ENCODE peak calls at places on chromosome 10, in seven cellular contexts. M, C, E, T, B, G and J are unnamed samples.

GRCh38 chr10:124999433-125000365 is 57.8 kb downstream of the ZRANB1 start:
- DNase-seq in M (peak; percentile 82), C (peak; percentile 64), E (no peak), T (peak; percentile 85), B (peak; percentile 96), G (peak; percentile 96), J (no peak)

GRCh38 chr10:43383204-43383971 is 12.0 kb downstream of the FXYD4 start:
- DNase-seq in M (no peak), C (no peak), E (no peak), T (no peak), B (peak; percentile 35), G (no peak), J (no peak)

GRCh38 chr10:12050528-12050927 is 7.9 kb upstream of the UPF2 start:
- DNase-seq in M (no peak), C (no peak), E (no peak), T (no peak), B (no peak), G (no peak), J (no peak)

GRCh38 chr10:99809481-99809880 is 27.0 kb downstream of the ABCC2 start:
- DNase-seq in M (no peak), C (no peak), E (no peak), T (no peak), B (no peak), G (no peak), J (no peak)

GRCh38 chr10:78890506-78890905 is 178.3 kb upstream of the ZMIZ1 start:
- DNase-seq in M (no peak), C (no peak), E (no peak), T (no peak), B (no peak), G (no peak), J (peak; percentile 25)

GRCh38 chr10:116721991-116722392 is 20.4 kb downstream of the HSPA12A start:
- DNase-seq in M (no peak), C (no peak), E (no peak), T (peak; percentile 21), B (no peak), G (no peak), J (no peak)

GRCh38 chr10:62456611-62457101 is 82.5 kb downstream of the ZNF365 start:
- DNase-seq in M (no peak), C (no peak), E (no peak), T (no peak), B (no peak), G (no peak), J (no peak)

GRCh38 chr10:46079831-46080585 is 33.9 kb upstream of the MSMB start:
- DNase-seq in M (no peak), C (no peak), E (no peak), T (no peak), B (peak; percentile 3), G (no peak), J (no peak)

GRCh38 chr10:75345738-75346137 is 55.8 kb downstream of the ZNF503 start:
- DNase-seq in M (no peak), C (no peak), E (peak; percentile 31), T (no peak), B (no peak), G (no peak), J (no peak)

GRCh38 chr10:17586741-17587720 is 30.1 kb downstream of the HACD1 start:
- DNase-seq in M (no peak), C (no peak), E (peak; percentile 35), T (peak; percentile 39), B (peak; percentile 4), G (no peak), J (no peak)

GRCh38 chr10:66627156-66627555 is 298.7 kb upstream of the LRRTM3 start:
- DNase-seq in M (no peak), C (no peak), E (peak; percentile 3), T (peak; percentile 1), B (no peak), G (no peak), J (no peak)

GRCh38 chr10:78337016-78337415 is 303.4 kb downstream of the RPS24 start:
- DNase-seq in M (no peak), C (peak; percentile 6), E (no peak), T (no peak), B (no peak), G (no peak), J (no peak)

GRCh38 chr10:76779821-76780281 is 857.8 kb downstream of the KCNMA1 start:
- DNase-seq in M (no peak), C (no peak), E (no peak), T (no peak), B (no peak), G (no peak), J (no peak)

GRCh38 chr10:86085686-86086085 is 280.9 kb downstream of the GRID1 start:
- DNase-seq in M (no peak), C (no peak), E (no peak), T (no peak), B (no peak), G (no peak), J (no peak)

GRCh38 chr10:14530465-14530864 is 199.7 kb upstream of the FRMD4A start:
- DNase-seq in M (no peak), C (no peak), E (no peak), T (no peak), B (no peak), G (no peak), J (no peak)

GRCh38 chr10:103605359-103606156 is 112.1 kb downstream of the NEURL1 start:
- DNase-seq in M (peak; percentile 63), C (peak; percentile 40), E (peak; percentile 52), T (peak; percentile 73), B (peak; percentile 83), G (no peak), J (peak; percentile 42)

GRCh38 chr10:3258291-3258848 is 85.8 kb upstream of the PITRM1 start:
- DNase-seq in M (no peak), C (no peak), E (no peak), T (peak; percentile 42), B (no peak), G (no peak), J (no peak)

GRCh38 chr10:3259499-3259898 is 86.9 kb upstream of the PITRM1 start:
- DNase-seq in M (no peak), C (no peak), E (peak; percentile 22), T (no peak), B (no peak), G (no peak), J (no peak)

GRCh38 chr10:3251172-3251571 is 78.6 kb upstream of the PITRM1 start:
- DNase-seq in M (no peak), C (no peak), E (no peak), T (no peak), B (no peak), G (no peak), J (no peak)

GRCh38 chr10:3255086-3255485 is 82.5 kb upstream of the PITRM1 start:
- DNase-seq in M (no peak), C (no peak), E (no peak), T (no peak), B (no peak), G (no peak), J (no peak)

DNA sequence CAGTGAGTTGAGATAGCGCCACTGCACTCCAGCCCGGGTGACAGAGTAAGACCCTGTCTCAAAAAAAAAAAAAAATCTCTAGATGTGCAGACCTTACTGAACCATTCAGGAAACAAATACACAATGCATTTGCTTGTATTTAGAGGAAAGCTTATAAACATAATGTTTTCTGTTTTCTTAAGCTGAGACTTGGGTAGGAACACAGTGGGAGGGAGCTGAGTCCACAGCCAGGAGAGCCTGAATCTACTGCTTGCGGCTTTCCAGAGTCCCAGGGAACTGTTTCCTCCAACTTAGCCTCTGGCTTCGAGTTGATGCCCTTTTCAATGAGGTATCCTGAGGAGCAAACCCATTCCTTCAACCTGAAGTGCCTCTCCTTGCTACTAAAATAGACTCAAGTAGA is 83.0 kb upstream of the PITRM1 start:
- DNase-seq in M (no peak), C (no peak), E (no peak), T (no peak), B (no peak), G (no peak), J (no peak)
- H3K4me3 ChIP-seq in M (no peak overlapping the region), C (no peak overlapping the region), E (no peak overlapping the region), T (no peak overlapping the region), B (no peak overlapping the region), G (no peak overlapping the region), J (no peak overlapping the region)

GRCh38 chr10:97868134-97868685 is 18.6 kb downstream of the GOLGA7B start:
- DNase-seq in M (no peak), C (peak; percentile 36), E (no peak), T (no peak), B (no peak), G (no peak), J (no peak)
- TF ChIP-seq CTCF in M (no peak), C (no peak), E (no peak), T (no peak), B (no peak), G (no peak), J (no peak)

DNA sequence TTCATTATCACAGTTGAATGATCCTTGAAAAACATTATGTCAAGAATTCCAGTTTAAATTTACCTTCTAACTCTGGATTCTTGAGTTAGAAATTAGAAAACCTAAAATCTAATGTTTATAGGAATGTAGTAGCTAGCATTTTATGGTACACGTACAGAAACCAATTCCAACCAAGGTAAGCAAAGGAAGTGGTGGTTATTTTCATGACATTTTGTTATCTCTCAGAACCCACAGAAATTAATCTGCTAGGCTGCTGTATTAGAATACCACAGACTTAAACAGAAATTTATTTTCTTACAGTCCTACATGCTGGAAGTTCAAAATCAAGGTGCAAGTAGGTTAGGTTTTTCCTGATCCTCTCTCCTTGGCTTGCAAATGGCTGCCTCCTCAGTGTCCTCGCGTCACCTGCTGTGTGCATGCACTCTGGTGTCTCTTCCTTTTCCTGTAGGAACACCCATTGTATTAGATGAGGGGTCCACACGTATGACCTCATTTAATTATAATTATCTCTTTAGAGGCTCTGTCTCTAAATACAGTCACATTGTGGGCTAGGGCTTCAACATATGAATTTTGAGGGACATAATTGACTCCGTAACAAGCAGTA is 8.5 kb upstream of the CSTF2T start:
- DNase-seq in M (no peak), C (no peak), E (no peak), T (no peak), B (no peak), G (no peak), J (no peak)
- H3K4me3 ChIP-seq in M (no peak overlapping the region), C (no peak overlapping the region), E (no peak overlapping the region), T (no peak overlapping the region), B (no peak overlapping the region), G (no peak overlapping the region), J (no peak overlapping the region)

GRCh38 chr10:112345202-112345601 is 28.7 kb upstream of the ACSL5 start:
- DNase-seq in M (no peak), C (no peak), E (no peak), T (no peak), B (no peak), G (no peak), J (no peak)

GRCh38 chr10:112346774-112347173 is 27.1 kb upstream of the ACSL5 start:
- DNase-seq in M (no peak), C (no peak), E (no peak), T (no peak), B (no peak), G (no peak), J (no peak)

GRCh38 chr10:112343056-112343806 is 30.7 kb upstream of the ACSL5 start:
- DNase-seq in M (no peak), C (no peak), E (no peak), T (no peak), B (no peak), G (no peak), J (no peak)

GRCh38 chr10:112345743-112346142 is 28.2 kb upstream of the ACSL5 start:
- DNase-seq in M (no peak), C (no peak), E (no peak), T (no peak), B (no peak), G (no peak), J (no peak)

DNA sequence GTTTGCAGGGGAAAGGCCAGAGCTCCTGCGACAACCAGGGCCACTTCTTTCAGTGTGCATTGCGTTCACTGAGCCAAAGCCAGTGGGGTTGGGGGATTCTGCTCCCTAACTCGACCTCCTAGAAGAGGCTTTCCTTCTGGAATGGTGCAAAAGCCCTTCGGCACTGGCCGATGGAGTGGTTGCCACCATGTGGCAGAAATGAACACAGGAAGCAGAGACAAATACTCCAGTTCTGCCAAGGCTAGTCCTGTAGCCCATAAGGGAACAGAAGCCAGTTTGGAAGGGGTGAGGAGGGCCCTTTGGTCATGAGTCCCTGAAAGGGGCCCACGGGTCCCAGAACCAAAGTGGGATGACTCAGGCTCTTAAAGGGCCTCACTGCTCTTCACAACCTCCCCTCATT is 29.7 kb upstream of the ACSL5 start:
- DNase-seq in M (no peak), C (no peak), E (no peak), T (no peak), B (no peak), G (no peak), J (no peak)
- TF ChIP-seq CTCF in M (no peak), C (no peak), E (no peak), T (no peak), B (no peak), G (no peak), J (no peak)